ENCODE peak calls at places on chromosome 17, in seven cellular contexts. R, L, W, I, B, J and N are unnamed samples.

GRCh38 chr17:21066394-21066793 is 23.6 kb upstream of the USP22 start:
- DNase-seq in R (no peak), L (no peak), W (no peak), I (no peak), B (no peak), J (no peak), N (peak)

GRCh38 chr17:77392376-77393273 is 251.9 kb downstream of the SEC14L1 start:
- DNase-seq in R (no peak), L (no peak), W (no peak), I (no peak), B (no peak), J (no peak), N (peak)

GRCh38 chr17:13393841-13394710 is 207.7 kb downstream of the HS3ST3A1 start:
- DNase-seq in R (no peak), L (peak), W (no peak), I (peak), B (no peak), J (no peak), N (peak)

GRCh38 chr17:43213545-43213944 is 1.9 kb downstream of the TMEM106A start:
- DNase-seq in R (no peak), L (no peak), W (no peak), I (no peak), B (no peak), J (no peak), N (peak)

GRCh38 chr17:20059728-20060188 is 50.6 kb downstream of the SPECC1 start:
- DNase-seq in R (no peak), L (peak), W (no peak), I (no peak), B (no peak), J (no peak), N (peak)

GRCh38 chr17:78500806-78501205 is 76.4 kb downstream of the DNAH17 start:
- DNase-seq in R (no peak), L (no peak), W (no peak), I (no peak), B (peak), J (no peak), N (no peak)

GRCh38 chr17:31216053-31216751 is 80.8 kb downstream of the OMG start:
- DNase-seq in R (no peak), L (peak), W (no peak), I (peak), B (no peak), J (no peak), N (peak)

GRCh38 chr17:64356304-64356686 is 34.4 kb downstream of the PECAM1 start:
- DNase-seq in R (no peak), L (no peak), W (no peak), I (no peak), B (peak), J (no peak), N (no peak)

GRCh38 chr17:48486557-48486956 is 44.3 kb downstream of the HOXB1 start:
- DNase-seq in R (no peak), L (peak), W (no peak), I (peak), B (no peak), J (no peak), N (peak)

GRCh38 chr17:28728364-28729200 is at the start of gene NEK8:
- DNase-seq in R (peak), L (peak), W (no peak), I (peak), B (peak), J (peak), N (peak)